ENCODE peak calls at places on chromosomes 3 and 15, in seven cellular contexts. R is AG08396, S is RWPE2, Z is cardiac septum, Y is foreskin keratinocyte, K is renal cortical epithelial cell, V is mammary epithelial cell. U is an unnamed sample.

GRCh38 chr3:122973893-122974615 is 53.5 kb downstream of the SEMA5B start:
- DNase-seq in Z (peak; percentile 86), R (no peak), K (peak; percentile 17), Y (no peak), V (no peak), S (no peak), U (no peak)

GRCh38 chr3:157248590-157249425 is 88.9 kb upstream of the CCNL1 start:
- DNase-seq in K (peak; percentile 88), Y (peak; percentile 82), R (peak; percentile 73), Z (peak; percentile 78), V (peak; percentile 84), S (no peak), U (peak; percentile 74)

GRCh38 chr15:80174017-80174746 is 21.4 kb downstream of the FAH start:
- DNase-seq in K (no peak), S (no peak), Z (no peak), Y (no peak), R (peak; percentile 75), V (peak; percentile 78), U (no peak)

GRCh38 chr3:71579934-71580318 is 3.6 kb downstream of the FOXP1 start:
- DNase-seq in V (peak; percentile 55), Y (peak; percentile 28), Z (no peak), S (no peak), K (peak; percentile 84), R (peak; percentile 24), U (peak; percentile 46)

GRCh38 chr3:4720316-4721075 is 227.3 kb downstream of the ITPR1 start:
- DNase-seq in Y (peak; percentile 75), Z (peak; percentile 80), K (peak; percentile 95), R (peak; percentile 40), S (no peak), V (peak; percentile 70), U (peak; percentile 62)

GRCh38 chr3:87225659-87226058 is 1.4 kb upstream of the CHMP2B start:
- DNase-seq in R (no peak), V (no peak), S (no peak), Z (no peak), K (no peak), Y (no peak), U (no peak)

GRCh38 chr3:81660036-81660435 is 101.4 kb downstream of the GBE1 start:
- DNase-seq in V (no peak), Z (no peak), R (no peak), Y (no peak), K (no peak), S (no peak), U (no peak)

GRCh38 chr3:50267280-50267913 is 1.6 kb upstream of the SEMA3B start:
- DNase-seq in R (peak; percentile 69), Y (no peak), V (no peak), S (peak; percentile 55), K (no peak), Z (peak; percentile 86), U (no peak)

GRCh38 chr3:160490166-160490565 is 40.6 kb upstream of the TRIM59 start:
- DNase-seq in S (no peak), Y (peak; percentile 28), Z (no peak), K (no peak), V (no peak), R (no peak), U (no peak)

GRCh38 chr3:62065985-62066693 is 307.2 kb downstream of the FEZF2 start:
- DNase-seq in Y (no peak), R (no peak), S (no peak), K (no peak), Z (no peak), V (no peak), U (no peak)

GRCh38 chr3:46713048-46713897 is 4.4 kb downstream of the PRSS50 start:
- DNase-seq in V (no peak), K (no peak), S (peak; percentile 30), R (no peak), Y (no peak), Z (peak; percentile 70), U (no peak)

GRCh38 chr15:77634266-77634962 is 1.7 kb upstream of the LINGO1 start:
- DNase-seq in R (peak; percentile 64), Z (no peak), V (peak; percentile 42), Y (peak; percentile 33), S (no peak), K (peak; percentile 32), U (peak; percentile 47)

GRCh38 chr3:72663429-72663828 is 184.8 kb downstream of the SHQ1 start:
- DNase-seq in K (no peak), S (no peak), Z (no peak), Y (no peak), R (no peak), V (peak; percentile 27), U (no peak)

GRCh38 chr3:53153914-53154434 is 7.0 kb upstream of the PRKCD start:
- DNase-seq in V (no peak), R (no peak), Z (no peak), S (no peak), Y (no peak), K (no peak), U (no peak)

GRCh38 chr3:2661078-2661477 is 449.1 kb downstream of the IL5RA start:
- DNase-seq in R (peak; percentile 19), V (no peak), Z (no peak), S (no peak), K (no peak), Y (no peak), U (no peak)

GRCh38 chr15:74519311-74519710 is 21.7 kb upstream of the ARID3B start:
- DNase-seq in Y (no peak), V (no peak), S (no peak), Z (no peak), R (no peak), K (no peak), U (no peak)

GRCh38 chr3:188792788-188793187 is 379.0 kb upstream of the TPRG1 start:
- DNase-seq in Z (no peak), S (no peak), R (no peak), Y (no peak), K (no peak), V (no peak), U (no peak)

GRCh38 chr3:5128861-5129260 is 6.8 kb downstream of the ARL8B start:
- DNase-seq in K (no peak), S (no peak), V (no peak), Y (no peak), R (no peak), Z (no peak), U (no peak)

GRCh38 chr15:28002867-28003266 is 96.2 kb downstream of the OCA2 start:
- DNase-seq in K (no peak), V (no peak), Y (no peak), R (no peak), Z (no peak), S (no peak), U (no peak)

GRCh38 chr3:197306374-197307086 is 8.1 kb upstream of the DLG1 start:
- DNase-seq in Y (peak; percentile 96), V (peak; percentile 83), Z (no peak), K (peak; percentile 95), S (no peak), R (peak; percentile 35), U (peak; percentile 95)

GRCh38 chr3:150771600-150771999 is 8.6 kb upstream of the SIAH2 start:
- DNase-seq in V (no peak), K (no peak), Z (no peak), R (peak; percentile 39), Y (no peak), S (no peak), U (no peak)

GRCh38 chr15:63189955-63190691 is 717 bp downstream of the RAB8B start:
- DNase-seq in Z (no peak), V (no peak), R (no peak), S (no peak), Y (no peak), K (peak; percentile 70), U (peak; percentile 66)

GRCh38 chr15:66008920-66009572 is 139.8 kb downstream of the RAB11A start:
- DNase-seq in Z (no peak), S (no peak), K (peak; percentile 100), R (no peak), V (peak; percentile 23), Y (peak; percentile 59), U (peak; percentile 67)

GRCh38 chr15:100092034-100092433 is 249.7 kb downstream of the ADAMTS17 start:
- DNase-seq in Y (no peak), S (no peak), Z (no peak), V (no peak), R (no peak), K (no peak), U (no peak)

GRCh38 chr3:182601597-182601996 is 191.7 kb upstream of the ATP11B start:
- DNase-seq in R (no peak), S (no peak), Y (no peak), V (no peak), Z (no peak), K (no peak), U (no peak)